ENCODE peak calls at places on chromosomes 7 and 10, in four cellular contexts. One of them, this sample, is unnamed.

GRCh38 chr10:35896011-35896410 is 253.9 kb upstream of the FZD8 start:
- DNase-seq in K562: no peak
- DNase-seq in HepG2: no peak
- DNase-seq in HEK293T: no peak
- DNase-seq in this sample: no peak

GRCh38 chr10:10915215-10915614 is 102.5 kb upstream of the CELF2 start:
- DNase-seq in HepG2: no peak
- DNase-seq in K562: no peak
- DNase-seq in HEK293T: no peak
- DNase-seq in this sample: no peak

GRCh38 chr7:5677538-5678294 is 103.7 kb downstream of the RNF216 start:
- DNase-seq in HEK293T: peak; percentile 65
- DNase-seq in K562: peak; percentile 65
- DNase-seq in HepG2: peak; percentile 34
- DNase-seq in this sample: no peak

GRCh38 chr10:6866757-6867156 is 286.7 kb upstream of the PRKCQ start:
- DNase-seq in HEK293T: no peak
- DNase-seq in K562: no peak
- DNase-seq in HepG2: no peak
- DNase-seq in this sample: no peak

GRCh38 chr7:100891555-100891954 is 2.0 kb upstream of the UFSP1 start:
- DNase-seq in HepG2: no peak
- DNase-seq in HEK293T: no peak
- DNase-seq in K562: no peak
- DNase-seq in this sample: no peak

GRCh38 chr10:9781681-9782080 is 1236.0 kb upstream of the CELF2 start:
- DNase-seq in K562: no peak
- DNase-seq in HepG2: no peak
- DNase-seq in HEK293T: no peak
- DNase-seq in this sample: no peak

GRCh38 chr7:24742764-24743163 is 14.5 kb downstream of the GSDME start:
- DNase-seq in K562: no peak
- DNase-seq in HEK293T: no peak
- DNase-seq in HepG2: no peak
- DNase-seq in this sample: no peak

GRCh38 chr10:97991875-97992274 is 38.5 kb downstream of the CRTAC1 start:
- DNase-seq in K562: peak; percentile 17
- DNase-seq in HEK293T: peak; percentile 58
- DNase-seq in HepG2: peak; percentile 3
- DNase-seq in this sample: no peak

GRCh38 chr10:28806481-28806880 is 129.2 kb downstream of the BAMBI start:
- DNase-seq in HepG2: no peak
- DNase-seq in K562: no peak
- DNase-seq in HEK293T: no peak
- DNase-seq in this sample: no peak

DNA sequence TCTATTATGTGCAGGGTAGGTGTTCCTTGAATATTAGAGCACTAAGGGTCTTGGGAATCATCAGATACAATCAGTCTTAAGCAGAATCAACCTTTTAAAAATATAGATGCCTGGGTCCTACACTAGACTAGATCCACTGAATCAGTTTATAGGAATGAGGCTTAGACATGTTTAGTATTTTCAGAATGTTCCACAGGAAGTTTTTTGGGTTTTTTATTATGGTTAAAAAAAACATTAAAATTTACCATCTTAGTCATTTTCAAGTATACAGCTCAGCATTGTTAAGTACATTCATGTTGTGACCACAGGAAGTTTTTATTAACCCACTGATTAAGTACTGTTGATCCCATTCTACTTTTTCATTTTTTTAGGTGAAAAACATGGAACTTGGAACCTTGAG is 135.7 kb downstream of the LCOR start:
- DNase-seq in HepG2: no peak
- DNase-seq in K562: no peak
- DNase-seq in HEK293T: no peak
- DNase-seq in this sample: no peak
- TF ChIP-seq FOXK2 in HepG2: no peak
- TF ChIP-seq FOXK2 in K562: no peak
- TF ChIP-seq FOXK2 in HEK293T: no peak
- TF ChIP-seq FOXK2 in this sample: no peak

DNA sequence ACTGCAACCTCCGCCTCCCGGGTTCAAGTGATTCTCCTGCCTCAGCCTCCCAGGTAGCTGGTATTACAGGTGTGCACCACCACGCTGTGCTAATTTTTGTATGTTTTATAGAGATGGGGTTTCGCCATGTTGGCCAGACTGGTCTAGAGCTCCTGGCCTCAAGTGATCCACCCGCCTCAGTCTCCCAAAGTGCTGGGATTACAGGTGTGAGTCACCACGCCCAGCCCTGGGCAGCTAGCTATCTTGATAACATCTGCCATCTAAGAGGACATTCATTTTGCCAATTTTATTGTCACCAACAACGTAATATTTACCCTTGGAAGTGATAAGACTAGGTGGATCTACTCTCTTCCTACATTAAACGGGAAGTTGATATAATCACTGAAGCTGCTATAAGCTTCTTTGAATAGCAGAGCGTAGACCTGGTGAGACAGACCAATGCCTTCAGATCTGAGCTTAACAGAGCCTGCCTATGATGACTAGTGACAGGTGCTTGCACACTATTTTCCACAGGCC is 39.7 kb upstream of the SLC35B4 start:
- DNase-seq in HEK293T: no peak
- DNase-seq in HepG2: no peak
- DNase-seq in K562: no peak
- DNase-seq in this sample: no peak
- TF ChIP-seq FOXK2 in HEK293T: no peak
- TF ChIP-seq FOXK2 in HepG2: no peak
- TF ChIP-seq FOXK2 in K562: no peak
- TF ChIP-seq FOXK2 in this sample: no peak

GRCh38 chr7:33550979-33551378 is 354.4 kb upstream of the BMPER start:
- DNase-seq in HEK293T: no peak
- DNase-seq in HepG2: no peak
- DNase-seq in K562: no peak
- DNase-seq in this sample: no peak

GRCh38 chr7:33550363-33550762 is 355.0 kb upstream of the BMPER start:
- DNase-seq in K562: no peak
- DNase-seq in HEK293T: no peak
- DNase-seq in HepG2: no peak
- DNase-seq in this sample: no peak

GRCh38 chr7:33547880-33548279 is 357.5 kb upstream of the BMPER start:
- DNase-seq in K562: no peak
- DNase-seq in HEK293T: no peak
- DNase-seq in HepG2: peak; percentile 29
- DNase-seq in this sample: no peak
- TF ChIP-seq FOXK2 in K562: no peak
- TF ChIP-seq FOXK2 in HEK293T: no peak
- TF ChIP-seq FOXK2 in HepG2: no peak
- TF ChIP-seq FOXK2 in this sample: no peak

GRCh38 chr7:92799446-92800211 is 36.7 kb downstream of the CDK6 start:
- DNase-seq in HepG2: no peak
- DNase-seq in K562: no peak
- DNase-seq in HEK293T: no peak
- DNase-seq in this sample: no peak

GRCh38 chr7:92797693-92798092 is 38.7 kb downstream of the CDK6 start:
- DNase-seq in K562: no peak
- DNase-seq in HepG2: no peak
- DNase-seq in HEK293T: no peak
- DNase-seq in this sample: no peak

GRCh38 chr7:92798517-92799249 is 37.7 kb downstream of the CDK6 start:
- DNase-seq in HepG2: no peak
- DNase-seq in HEK293T: no peak
- DNase-seq in K562: peak; percentile 29
- DNase-seq in this sample: no peak

GRCh38 chr7:92806496-92806895 is 29.9 kb downstream of the CDK6 start:
- DNase-seq in K562: no peak
- DNase-seq in HepG2: no peak
- DNase-seq in HEK293T: no peak
- DNase-seq in this sample: no peak

DNA sequence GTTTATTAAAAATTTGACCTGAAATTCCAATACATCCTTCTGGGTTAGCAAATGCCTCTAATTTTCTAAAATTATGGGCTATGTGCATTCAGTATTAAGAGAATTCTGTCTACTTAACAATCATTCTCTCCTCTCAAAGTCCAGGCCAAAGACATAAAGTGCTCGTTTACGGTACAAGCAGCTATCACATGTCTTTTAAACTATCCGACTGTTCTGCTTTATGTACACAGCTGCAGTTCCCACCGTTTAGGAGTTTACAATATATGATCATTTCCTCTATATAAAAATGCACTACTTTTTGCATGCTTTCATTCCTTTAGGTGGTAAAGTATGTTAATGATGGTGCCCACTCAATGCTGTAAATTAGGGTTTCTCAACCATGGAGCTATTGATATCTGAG is 34.0 kb downstream of the CDK6 start:
- DNase-seq in HepG2: no peak
- DNase-seq in HEK293T: no peak
- DNase-seq in K562: no peak
- DNase-seq in this sample: no peak
- TF ChIP-seq FOXK2 in HepG2: no peak
- TF ChIP-seq FOXK2 in HEK293T: no peak
- TF ChIP-seq FOXK2 in K562: no peak
- TF ChIP-seq FOXK2 in this sample: no peak

GRCh38 chr10:112512294-112512693 is 65.3 kb downstream of the VTI1A start:
- DNase-seq in HEK293T: no peak
- DNase-seq in K562: no peak
- DNase-seq in HepG2: no peak
- DNase-seq in this sample: no peak
- TF ChIP-seq FOXK2 in HEK293T: no peak
- TF ChIP-seq FOXK2 in K562: no peak
- TF ChIP-seq FOXK2 in HepG2: no peak
- TF ChIP-seq FOXK2 in this sample: no peak

GRCh38 chr7:82050792-82051191 is 280.9 kb upstream of the HGF start:
- DNase-seq in K562: no peak
- DNase-seq in HepG2: no peak
- DNase-seq in HEK293T: peak; percentile 10
- DNase-seq in this sample: no peak
- TF ChIP-seq FOXK2 in K562: no peak
- TF ChIP-seq FOXK2 in HepG2: no peak
- TF ChIP-seq FOXK2 in HEK293T: no peak
- TF ChIP-seq FOXK2 in this sample: no peak

GRCh38 chr10:14296081-14296709 is 34.5 kb downstream of the FRMD4A start:
- DNase-seq in HepG2: no peak
- DNase-seq in K562: no peak
- DNase-seq in HEK293T: no peak
- DNase-seq in this sample: no peak
- TF ChIP-seq FOXK2 in HepG2: no peak
- TF ChIP-seq FOXK2 in K562: no peak
- TF ChIP-seq FOXK2 in HEK293T: no peak
- TF ChIP-seq FOXK2 in this sample: no peak

DNA sequence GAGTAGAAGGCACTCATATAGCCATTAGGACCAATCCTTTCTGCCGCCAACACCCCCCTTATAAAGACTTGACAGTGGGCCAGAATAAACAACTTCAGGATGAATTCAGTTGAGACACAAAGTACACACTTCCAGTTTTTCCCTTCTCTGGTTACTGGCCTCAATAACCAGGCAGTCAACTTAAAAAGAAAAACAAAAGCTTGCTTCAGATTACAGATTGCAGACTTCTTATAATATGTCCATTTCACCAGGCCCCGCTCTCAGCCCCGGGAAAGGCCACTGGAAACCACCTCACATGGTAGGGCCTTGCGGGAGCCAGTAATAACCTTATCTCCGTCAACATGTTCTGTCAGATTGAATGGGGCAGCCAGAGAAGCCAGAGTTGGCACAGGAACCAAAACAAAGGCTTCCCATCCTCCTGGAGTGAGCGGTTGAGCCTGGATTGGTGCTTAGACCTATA is 108.8 kb downstream of the EGFR start:
- DNase-seq in K562: no peak
- DNase-seq in HepG2: no peak
- DNase-seq in HEK293T: peak; percentile 20
- DNase-seq in this sample: no peak
- TF ChIP-seq FOXK2 in K562: no peak
- TF ChIP-seq FOXK2 in HepG2: no peak
- TF ChIP-seq FOXK2 in HEK293T: no peak
- TF ChIP-seq FOXK2 in this sample: no peak

This sample was measured in GM12878.